ENCODE peak calls at places on chromosomes 11 and 22, in seven cellular contexts. O, E, B, L, G, I and K are unnamed samples. For H3K4me1, the result is how much of the 10 kb centered on the place peaks cover.

GRCh38 chr11:47376183-47376542 is 2.2 kb downstream of the SPI1 start:
- DNase-seq in B (no peak), E (no peak), O (peak), I (no peak), G (no peak), L (no peak), K (no peak)

GRCh38 chr11:133082851-133083488 is 449.3 kb downstream of the OPCML start:
- DNase-seq in E (peak), O (peak), G (peak), L (peak), B (peak), I (peak), K (peak)

GRCh38 chr22:25449781-25450317 is 114.6 kb upstream of the GRK3 start:
- DNase-seq in I (no peak), O (no peak), L (no peak), G (no peak), B (no peak), E (no peak), K (no peak)

GRCh38 chr22:28299760-28300159 is 379.9 kb downstream of the TTC28 start:
- DNase-seq in B (no peak), O (no peak), E (peak), G (no peak), I (peak), L (no peak), K (peak)

GRCh38 chr11:35524780-35525179 is 636 bp downstream of the PAMR1 start:
- DNase-seq in O (no peak), B (no peak), L (no peak), I (no peak), E (no peak), G (no peak), K (no peak)

GRCh38 chr11:13152736-13153541 is 124.7 kb upstream of the BMAL1 start:
- DNase-seq in L (peak), E (no peak), I (no peak), O (no peak), G (no peak), B (no peak), K (peak)

GRCh38 chr22:47307812-47308211 is 545.4 kb downstream of the TBC1D22A start:
- DNase-seq in E (no peak), L (no peak), I (no peak), G (no peak), O (no peak), B (no peak), K (no peak)

GRCh38 chr22:43377486-43377995 is 34.3 kb upstream of the MPPED1 start:
- DNase-seq in B (no peak), L (no peak), O (peak), G (peak), I (no peak), E (no peak), K (peak)

GRCh38 chr11:36162909-36163434 is 126.3 kb downstream of the COMMD9 start:
- DNase-seq in I (no peak), O (no peak), L (no peak), B (no peak), G (no peak), E (peak), K (peak)

GRCh38 chr11:128437137-128437536 is 150.2 kb downstream of the ETS1 start:
- DNase-seq in E (no peak), B (no peak), I (no peak), O (peak), L (no peak), G (no peak), K (peak)

GRCh38 chr11:79062814-79063762 is 377.7 kb downstream of the TENM4 start:
- DNase-seq in E (no peak), G (peak), I (peak), O (no peak), L (peak), B (no peak), K (peak)

GRCh38 chr11:3119141-3119821 is 45.8 kb downstream of the OSBPL5 start:
- DNase-seq in O (no peak), E (peak), L (no peak), G (no peak), I (no peak), B (peak), K (no peak)

DNA sequence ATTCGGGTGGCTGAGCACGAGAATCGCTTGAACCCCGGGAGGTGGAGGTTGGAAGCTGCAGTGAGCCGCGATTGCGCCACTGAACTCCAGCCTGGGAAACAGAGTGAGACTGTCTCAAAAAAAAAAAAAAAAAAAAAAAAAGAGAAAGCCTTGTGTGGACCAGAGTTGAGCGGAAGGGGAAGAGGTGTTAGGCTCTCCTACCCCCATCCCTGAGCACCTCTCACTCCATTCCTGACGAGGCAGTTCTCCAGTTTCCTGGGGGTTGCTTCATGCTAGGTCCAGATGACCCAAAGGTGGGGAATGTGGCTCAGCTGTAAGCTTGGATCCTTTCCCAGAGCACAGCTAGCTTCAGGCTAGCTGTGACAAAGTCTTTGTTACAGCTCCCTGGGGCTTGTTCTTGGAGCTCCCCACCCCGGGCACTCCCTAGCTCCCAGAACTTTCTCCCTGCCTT is 8.8 kb upstream of the DNAL4 start:
- DNase-seq in O (peak), G (peak), L (peak), I (peak), E (no peak), B (peak), K (no peak)
- H3K27ac ChIP-seq in O (no peak), G (no peak), L (no peak), I (peak), E (peak), B (no peak), K (no peak)

GRCh38 chr11:61362542-61362875 is 335 bp downstream of the TMEM138 start:
- DNase-seq in I (peak), O (peak), G (no peak), E (no peak), B (no peak), L (no peak), K (peak)
- H3K4me1 ChIP-seq in I (under half), O (under half), G (under half), E (under half), B (under half), L (under half), K (under half)

GRCh38 chr22:18999416-18999815 is 63.3 kb upstream of the PRODH start:
- DNase-seq in L (no peak), E (no peak), O (no peak), B (no peak), I (no peak), G (no peak), K (no peak)

GRCh38 chr22:18997306-18997924 is 61.3 kb upstream of the PRODH start:
- DNase-seq in E (no peak), I (no peak), B (no peak), L (no peak), G (no peak), O (no peak), K (no peak)

GRCh38 chr22:19001204-19001603 is 65.1 kb upstream of the PRODH start:
- DNase-seq in O (no peak), G (no peak), B (no peak), L (no peak), I (no peak), E (no peak), K (no peak)

GRCh38 chr22:18997925-18998315 is 61.8 kb upstream of the PRODH start:
- DNase-seq in G (peak), L (peak), E (no peak), B (no peak), I (no peak), O (peak), K (no peak)

GRCh38 chr22:18998998-18999397 is 62.9 kb upstream of the PRODH start:
- DNase-seq in E (no peak), L (peak), B (no peak), O (no peak), G (peak), I (no peak), K (peak)
- TF ChIP-seq CTCF in E (no peak), L (peak), B (no peak), O (no peak), G (peak), I (no peak), K (peak)

DNA sequence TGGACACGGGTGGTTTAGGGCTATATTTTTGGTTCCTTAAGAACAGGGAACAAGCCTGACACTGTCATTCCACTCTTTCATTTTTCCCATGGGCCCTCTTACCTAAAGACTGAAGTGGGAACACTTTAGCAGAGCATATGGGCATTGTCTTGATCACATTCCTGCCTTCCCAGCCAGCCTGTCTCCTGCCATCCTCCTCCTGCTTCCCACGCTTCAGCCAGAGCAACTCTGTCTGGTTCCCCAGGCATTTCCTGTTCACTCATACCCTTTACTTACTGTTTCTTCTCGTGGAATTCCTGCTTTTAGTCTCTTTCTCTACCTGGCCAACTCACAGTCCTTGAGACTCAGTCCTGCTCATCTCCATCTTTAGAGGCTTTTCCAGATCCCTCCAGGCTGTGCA is 22.8 kb downstream of the MRPL16 start:
- DNase-seq in O (no peak), I (no peak), G (no peak), L (no peak), E (no peak), B (no peak), K (peak)
- H3K27ac ChIP-seq in O (no peak), I (peak), G (peak), L (no peak), E (peak), B (peak), K (peak)

GRCh38 chr11:57306156-57306876 is 18.4 kb downstream of the TNKS1BP1 start:
- DNase-seq in E (no peak), I (no peak), O (no peak), B (no peak), L (no peak), G (no peak), K (peak)
- H3K4me1 ChIP-seq in E (half or more), I (half or more), O (under half), B (under half), L (under half), G (under half), K (under half)